ENCODE peak calls at places on chromosomes 6 and 20, in nine cellular contexts. T is hepatocyte, C is OCI-LY7, Z is neural progenitor cell, K is GM23248, D is PC-3, Q is HCT116, L is MM.1S, N is SK-N-SH. U is an unnamed sample.

GRCh38 chr20:24718696-24719095 is 230.4 kb upstream of the CST7 start:
- DNase-seq in T (peak; percentile 2), C (no peak), Z (no peak), K (no peak), D (peak; percentile 40), Q (no peak), L (peak; percentile 55), N (no peak), U (no peak)

GRCh38 chr6:80440496-80441160 is 334.2 kb downstream of the BCKDHB start:
- DNase-seq in T (no peak), C (no peak), Z (no peak), K (no peak), D (no peak), Q (no peak), L (peak; percentile 21), N (no peak), U (no peak)

GRCh38 chr6:116412270-116412669 is 41.5 kb downstream of the DSE start:
- DNase-seq in T (no peak), C (no peak), Z (no peak), K (peak; percentile 69), D (no peak), Q (no peak), L (no peak), N (no peak), U (no peak)

GRCh38 chr6:135047324-135047723 is 7.3 kb downstream of the HBS1L start:
- DNase-seq in T (no peak), C (no peak), Z (no peak), K (no peak), D (no peak), Q (no peak), L (no peak), N (no peak), U (no peak)

GRCh38 chr20:20489623-20490341 is 121.9 kb downstream of the INSM1 start:
- DNase-seq in T (no peak), C (no peak), Z (peak; percentile 18), K (no peak), D (no peak), Q (no peak), L (no peak), N (no peak), U (peak; percentile 28)

GRCh38 chr6:130991422-130992144 is 71.5 kb downstream of the EPB41L2 start:
- DNase-seq in T (no peak), C (no peak), Z (no peak), K (no peak), D (no peak), Q (no peak), L (no peak), N (no peak), U (no peak)

GRCh38 chr20:49570161-49570827 is 2.4 kb upstream of the PTGIS start:
- DNase-seq in T (no peak), C (no peak), Z (no peak), K (no peak), D (no peak), Q (no peak), L (no peak), N (no peak), U (no peak)

GRCh38 chr20:14996883-14997672 is 659.7 kb upstream of the FLRT3 start:
- DNase-seq in T (no peak), C (no peak), Z (no peak), K (peak; percentile 41), D (no peak), Q (no peak), L (no peak), N (no peak), U (no peak)

GRCh38 chr20:2914160-2914559 is 40.9 kb downstream of the PTPRA start:
- DNase-seq in T (peak; percentile 43), C (peak; percentile 12), Z (no peak), K (no peak), D (peak; percentile 50), Q (no peak), L (no peak), N (no peak), U (no peak)

GRCh38 chr20:6623989-6624388 is 143.5 kb upstream of the BMP2 start:
- DNase-seq in T (peak; percentile 28), C (no peak), Z (peak; percentile 69), K (no peak), D (no peak), Q (no peak), L (peak; percentile 27), N (no peak), U (peak; percentile 52)

GRCh38 chr20:35120012-35120701 is 27.0 kb downstream of the EDEM2 start:
- DNase-seq in T (no peak), C (no peak), Z (no peak), K (peak; percentile 64), D (no peak), Q (no peak), L (no peak), N (no peak), U (no peak)
- TF ChIP-seq EZH2phosphoT487 in T (no peak), C (no peak), Z (no peak), K (no peak), D (no peak), Q (no peak), L (no peak), N (no peak), U (no peak)

DNA sequence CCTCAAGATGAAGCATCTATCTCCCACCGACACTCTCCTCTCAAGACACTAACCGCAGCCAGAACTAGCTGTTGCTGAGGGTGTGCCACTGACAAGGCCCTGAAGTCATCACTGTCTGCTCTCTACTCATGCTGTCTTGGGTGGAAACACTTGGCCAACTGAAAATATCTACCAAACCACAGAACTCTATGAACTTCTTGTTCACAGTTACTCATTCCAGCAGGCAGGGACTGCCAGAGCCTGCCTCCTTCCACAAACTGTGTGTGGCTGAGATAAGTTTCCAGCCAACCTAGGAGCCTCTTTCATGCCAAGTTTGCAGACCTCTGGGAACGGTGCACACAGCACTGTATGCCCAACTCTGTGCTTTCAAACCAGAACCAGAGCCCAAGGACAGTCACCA is 45.5 kb upstream of the NXT1 start:
- DNase-seq in T (no peak), C (no peak), Z (no peak), K (peak; percentile 88), D (no peak), Q (no peak), L (no peak), N (no peak), U (no peak)
- TF ChIP-seq EZH2phosphoT487 in T (no peak), C (no peak), Z (no peak), K (no peak), D (no peak), Q (no peak), L (no peak), N (no peak), U (no peak)

GRCh38 chr6:159691133-159691962 is 1.7 kb downstream of the SOD2 start:
- DNase-seq in T (peak; percentile 80), C (peak; percentile 75), Z (peak; percentile 14), K (peak; percentile 86), D (peak; percentile 78), Q (peak; percentile 55), L (peak; percentile 37), N (peak; percentile 51), U (peak; percentile 52)
- TF ChIP-seq EZH2phosphoT487 in T (no peak), C (no peak), Z (no peak), K (no peak), D (no peak), Q (no peak), L (no peak), N (no peak), U (no peak)

GRCh38 chr6:104418125-104418524 is 441.6 kb downstream of the HACE1 start:
- DNase-seq in T (no peak), C (no peak), Z (no peak), K (no peak), D (no peak), Q (no peak), L (no peak), N (no peak), U (no peak)
- TF ChIP-seq EZH2phosphoT487 in T (no peak), C (no peak), Z (no peak), K (no peak), D (no peak), Q (no peak), L (no peak), N (no peak), U (no peak)

GRCh38 chr20:48364055-48364454 is 463.7 kb downstream of the PREX1 start:
- DNase-seq in T (no peak), C (no peak), Z (no peak), K (no peak), D (no peak), Q (no peak), L (no peak), N (no peak), U (no peak)

GRCh38 chr20:48358176-48358575 is 469.6 kb downstream of the PREX1 start:
- DNase-seq in T (no peak), C (no peak), Z (no peak), K (no peak), D (no peak), Q (no peak), L (no peak), N (no peak), U (no peak)

GRCh38 chr20:48360338-48360698 is 467.5 kb downstream of the PREX1 start:
- DNase-seq in T (no peak), C (peak; percentile 78), Z (no peak), K (no peak), D (no peak), Q (no peak), L (peak; percentile 88), N (no peak), U (no peak)

GRCh38 chr20:48357714-48358113 is 470.1 kb downstream of the PREX1 start:
- DNase-seq in T (no peak), C (no peak), Z (no peak), K (no peak), D (no peak), Q (no peak), L (no peak), N (no peak), U (no peak)

GRCh38 chr20:48359692-48360337 is 468.0 kb downstream of the PREX1 start:
- DNase-seq in T (no peak), C (peak; percentile 74), Z (no peak), K (no peak), D (no peak), Q (no peak), L (peak; percentile 74), N (no peak), U (no peak)
- TF ChIP-seq EZH2phosphoT487 in T (no peak), C (no peak), Z (no peak), K (no peak), D (no peak), Q (no peak), L (no peak), N (no peak), U (no peak)

GRCh38 chr20:1298166-1298565 is 30.8 kb downstream of the SDCBP2 start:
- DNase-seq in T (no peak), C (no peak), Z (no peak), K (no peak), D (no peak), Q (no peak), L (no peak), N (no peak), U (no peak)

GRCh38 chr20:1298888-1299511 is 29.9 kb downstream of the SDCBP2 start:
- DNase-seq in T (no peak), C (no peak), Z (no peak), K (no peak), D (no peak), Q (no peak), L (no peak), N (no peak), U (no peak)

GRCh38 chr20:1301031-1301529 is 27.9 kb downstream of the SDCBP2 start:
- DNase-seq in T (no peak), C (no peak), Z (peak; percentile 43), K (peak; percentile 68), D (peak; percentile 74), Q (peak; percentile 18), L (no peak), N (no peak), U (peak; percentile 33)

GRCh38 chr20:1300083-1300840 is 28.7 kb downstream of the SDCBP2 start:
- DNase-seq in T (no peak), C (no peak), Z (no peak), K (no peak), D (no peak), Q (no peak), L (no peak), N (no peak), U (no peak)

GRCh38 chr20:1299522-1299921 is 29.4 kb downstream of the SDCBP2 start:
- DNase-seq in T (no peak), C (no peak), Z (peak; percentile 45), K (no peak), D (peak; percentile 32), Q (peak; percentile 37), L (peak; percentile 40), N (peak; percentile 67), U (peak; percentile 73)
- TF ChIP-seq EZH2phosphoT487 in T (no peak), C (no peak), Z (no peak), K (no peak), D (no peak), Q (no peak), L (no peak), N (no peak), U (no peak)

U was measured in GM23338.